ENCODE peak calls at places on chromosomes 12 and 14, in five cellular contexts. N is H9, W is mesothelial cell of epicardium, L is AG04450, J is HFFc6. C is an unnamed sample.

GRCh38 chr12:102920271-102920670 is 3.2 kb upstream of the PAH start:
- DNase-seq in N (no peak), W (no peak), L (no peak), J (no peak), C (no peak)

GRCh38 chr14:23187925-23188324 is 4.5 kb upstream of the SLC7A8 start:
- DNase-seq in N (no peak), W (no peak), L (no peak), J (no peak), C (no peak)

GRCh38 chr12:53219956-53220856 is 11.8 kb downstream of the RARG start:
- DNase-seq in N (peak), W (peak), L (no peak), J (peak), C (peak)

GRCh38 chr12:109753054-109753401 is 39.4 kb downstream of the FAM222A start:
- DNase-seq in N (no peak), W (no peak), L (no peak), J (no peak), C (no peak)

GRCh38 chr12:95204141-95204866 is 13.0 kb downstream of the FGD6 start:
- DNase-seq in N (peak), W (no peak), L (peak), J (peak), C (peak)

GRCh38 chr12:68530965-68531364 is 79.7 kb upstream of the RAP1B start:
- DNase-seq in N (no peak), W (no peak), L (peak), J (peak), C (peak)

GRCh38 chr12:103840399-103840880 is 594 bp downstream of the NT5DC3 start:
- DNase-seq in N (no peak), W (no peak), L (no peak), J (peak), C (peak)

GRCh38 chr12:103269962-103270361 is 225.8 kb downstream of the C12orf42 start:
- DNase-seq in N (no peak), W (no peak), L (no peak), J (no peak), C (no peak)

GRCh38 chr14:91872011-91872476 is 4.7 kb upstream of the TC2N start:
- DNase-seq in N (no peak), W (no peak), L (no peak), J (no peak), C (peak)

GRCh38 chr14:75871181-75871880 is 110.5 kb downstream of the TGFB3 start:
- DNase-seq in N (no peak), W (no peak), L (no peak), J (no peak), C (peak)

GRCh38 chr14:104866451-104867370 is 1.6 kb downstream of the CEP170B start:
- DNase-seq in N (no peak), W (no peak), L (no peak), J (no peak), C (no peak)

GRCh38 chr14:22184157-22185025 is 404.6 kb downstream of the DAD1 start:
- DNase-seq in N (no peak), W (no peak), L (no peak), J (no peak), C (no peak)

GRCh38 chr12:56385873-56386272 is 23.2 kb upstream of the APOF start:
- DNase-seq in N (no peak), W (no peak), L (no peak), J (no peak), C (peak)

GRCh38 chr12:121775501-121775900 is 18.0 kb downstream of the RHOF start:
- DNase-seq in N (no peak), W (no peak), L (no peak), J (no peak), C (no peak)

GRCh38 chr12:18101043-18101442 is 11.1 kb upstream of the RERGL start:
- DNase-seq in N (no peak), W (no peak), L (no peak), J (no peak), C (no peak)

GRCh38 chr12:89544730-89545184 is 18.9 kb upstream of the POC1B start:
- DNase-seq in N (no peak), W (no peak), L (no peak), J (peak), C (peak)

GRCh38 chr12:9798008-9798619 is 29.2 kb upstream of the KLRF1 start:
- DNase-seq in N (peak), W (no peak), L (no peak), J (peak), C (peak)

GRCh38 chr12:64753427-64753826 is 5.8 kb downstream of the GNS start:
- DNase-seq in N (no peak), W (no peak), L (no peak), J (no peak), C (no peak)

GRCh38 chr12:124588689-124589318 is 21.4 kb upstream of the NCOR2 start:
- DNase-seq in N (no peak), W (no peak), L (no peak), J (peak), C (peak)

GRCh38 chr12:70367268-70368141 is 1.4 kb downstream of the KCNMB4 start:
- DNase-seq in N (no peak), W (no peak), L (no peak), J (no peak), C (peak)

GRCh38 chr14:104724981-104725771 is 1.1 kb downstream of the ADSS1 start:
- DNase-seq in N (peak), W (peak), L (no peak), J (peak), C (peak)

DNA sequence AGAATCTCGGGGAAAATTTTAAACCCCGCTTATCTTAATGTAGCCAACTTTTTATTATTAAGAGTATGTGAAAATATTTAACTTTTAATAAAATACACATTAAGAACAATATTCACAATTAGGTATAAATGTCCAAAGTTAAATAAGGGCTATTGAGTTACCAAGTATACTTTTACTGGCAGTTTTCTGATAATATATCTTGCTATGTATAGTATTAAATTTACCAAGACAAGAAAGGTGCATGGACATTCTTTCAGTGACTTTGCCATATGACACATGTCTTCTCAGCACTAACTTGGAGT is 115.4 kb downstream of the MON2 start:
- DNase-seq in N (no peak), W (no peak), L (no peak), J (no peak), C (no peak)
- TF ChIP-seq CTCF in N (no peak), W (no peak), L (no peak), J (peak), C (no peak)

DNA sequence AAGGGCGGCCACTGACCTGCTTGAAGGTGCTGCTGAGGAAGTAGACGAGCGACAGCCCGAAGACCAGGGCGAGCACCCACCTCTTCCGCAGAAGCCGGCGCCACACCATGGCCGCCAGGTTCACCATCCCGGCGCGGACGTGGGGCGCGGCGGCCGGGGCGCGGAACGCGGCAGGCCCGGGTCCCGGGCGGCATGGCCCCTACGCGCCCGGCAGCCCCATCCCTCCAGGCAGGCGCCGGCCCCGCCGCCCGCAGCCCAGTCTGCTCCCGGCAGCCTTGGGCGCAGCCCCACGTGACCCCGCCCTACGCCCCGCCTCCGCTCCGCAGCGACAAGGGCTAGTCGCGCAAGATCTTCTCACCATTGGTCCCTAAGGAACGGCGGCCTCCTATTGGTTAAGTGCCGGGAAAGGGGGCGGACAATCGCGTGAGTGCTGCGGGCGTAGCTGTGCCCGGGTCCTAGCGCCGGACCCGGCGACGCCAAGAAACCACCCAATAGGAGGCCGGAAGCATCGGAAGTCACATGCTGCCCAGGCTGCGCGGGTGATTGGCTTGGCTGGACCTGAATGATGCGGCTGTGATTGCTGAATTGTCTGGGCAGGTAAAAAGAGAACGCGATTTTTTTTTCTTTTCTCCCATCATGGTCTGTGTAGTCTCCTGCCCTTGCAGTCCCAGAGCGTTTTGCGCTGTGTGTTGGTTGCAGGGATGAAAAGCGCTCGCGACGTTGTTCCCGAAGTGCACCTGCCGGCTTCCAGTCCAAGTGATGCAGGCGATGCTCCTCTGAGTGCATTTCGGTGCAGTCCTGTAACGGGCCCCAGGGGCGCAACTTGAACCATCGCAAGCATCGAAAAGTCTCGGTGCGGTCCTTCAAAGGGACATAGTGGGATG is at the start of the genes RNFT2 and SPRING1:
- DNase-seq in N (peak), W (peak), L (peak), J (peak), C (peak)
- TF ChIP-seq CTCF in N (peak), W (peak), L (peak), J (peak), C (no peak)

DNA sequence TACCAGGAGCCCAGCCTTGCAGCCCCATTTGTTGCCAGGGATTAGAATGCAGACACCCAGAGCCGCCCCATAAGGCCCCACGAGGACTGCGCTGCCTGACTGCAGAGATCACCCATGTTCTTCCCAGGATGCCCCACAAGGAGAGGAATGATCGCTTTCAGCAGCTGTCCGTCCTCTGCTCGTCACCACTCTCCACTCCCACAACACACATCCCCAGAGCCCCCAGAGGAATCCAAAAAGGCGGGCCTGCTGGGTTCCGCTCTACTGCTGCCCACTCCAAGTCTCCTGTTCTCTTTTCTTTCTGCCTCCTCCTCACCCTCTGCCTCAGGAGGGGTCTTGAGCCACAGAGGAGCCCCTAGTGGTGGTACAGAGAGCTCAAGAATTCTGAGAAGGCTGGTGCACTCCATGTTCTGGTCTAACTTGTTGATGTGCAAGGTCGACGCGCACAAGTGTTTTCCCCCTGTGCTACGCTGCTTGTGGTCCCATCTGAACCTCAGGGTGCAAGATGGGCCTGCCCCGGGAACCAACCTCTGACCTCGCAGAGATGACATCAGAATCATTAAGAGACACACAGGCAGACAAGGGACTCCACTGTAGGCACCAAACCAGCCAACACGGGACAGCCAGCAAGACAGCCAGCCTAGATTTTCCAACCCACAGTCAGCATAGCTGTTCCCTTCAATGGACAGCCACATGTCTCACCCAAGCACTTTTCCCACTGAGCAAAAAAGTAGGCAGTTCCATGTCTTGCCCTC is 30.0 kb downstream of the PXN start:
- DNase-seq in N (peak), W (no peak), L (no peak), J (no peak), C (peak)
- TF ChIP-seq CTCF in N (peak), W (no peak), L (peak), J (peak), C (peak)

GRCh38 chr14:77299776-77300175 is 20.9 kb downstream of the POMT2 start:
- DNase-seq in N (no peak), W (no peak), L (no peak), J (no peak), C (no peak)
- TF ChIP-seq CTCF in N (no peak), W (no peak), L (no peak), J (no peak), C (no peak)

GRCh38 chr12:27969901-27970390 is 2.6 kb downstream of the PTHLH start:
- DNase-seq in N (peak), W (no peak), L (no peak), J (peak), C (peak)
- TF ChIP-seq CTCF in N (no peak), W (no peak), L (no peak), J (no peak), C (no peak)

C was measured in cardiac fibroblast.